ENCODE peak calls at places on chromosome 13, in eight cellular contexts. T is endothelial cell, Y is AG09309, G is pancreas, F is osteocyte, I is psoas muscle, R is progenitor cell of endocrine pancreas, Z is heart left ventricle. J is an unnamed sample.
A peak's percentile ranks its signal among the peaks of the same experiment; 100 is the strongest.

GRCh38 chr13:33639640-33640080 is 178.3 kb upstream of the RFC3 start:
- DNase-seq in I (no peak), T (no peak), Y (no peak), F (no peak), G (no peak), R (no peak), Z (no peak), J (no peak)

GRCh38 chr13:31101511-31102170 is 60.1 kb downstream of the HSPH1 start:
- DNase-seq in F (no peak), Z (peak; percentile 52), I (no peak), R (no peak), G (no peak), T (no peak), Y (no peak), J (no peak)

GRCh38 chr13:24228852-24229458 is 68.4 kb downstream of the SPATA13 start:
- DNase-seq in G (peak; percentile 55), I (no peak), F (no peak), Y (peak; percentile 44), R (no peak), Z (no peak), T (peak; percentile 45), J (no peak)

GRCh38 chr13:20274466-20274865 is 42.3 kb upstream of the GJB6 start:
- DNase-seq in Y (no peak), Z (no peak), T (no peak), R (no peak), I (no peak), G (no peak), F (no peak), J (no peak)

GRCh38 chr13:94431569-94431968 is 47.9 kb downstream of the DCT start:
- DNase-seq in Y (no peak), Z (no peak), R (no peak), I (no peak), F (no peak), T (no peak), G (no peak), J (no peak)

GRCh38 chr13:21338651-21339278 is 120.3 kb downstream of the ZDHHC20 start:
- DNase-seq in R (no peak), Y (no peak), F (no peak), I (no peak), Z (no peak), T (no peak), G (no peak), J (no peak)

GRCh38 chr13:61024046-61024445 is 391.6 kb downstream of the PCDH20 start:
- DNase-seq in F (no peak), T (no peak), Z (no peak), R (no peak), Y (no peak), G (no peak), I (no peak), J (no peak)

GRCh38 chr13:97139704-97140103 is 82.4 kb upstream of the MBNL2 start:
- DNase-seq in R (no peak), I (no peak), Y (no peak), G (no peak), F (no peak), Z (no peak), T (no peak), J (no peak)

GRCh38 chr13:112333756-112334543 is 42.2 kb upstream of the SPACA7 start:
- DNase-seq in I (no peak), T (no peak), F (no peak), G (no peak), R (no peak), Z (no peak), Y (no peak), J (no peak)

GRCh38 chr13:27182844-27183497 is 11.4 kb upstream of the USP12 start:
- DNase-seq in F (no peak), G (peak; percentile 53), R (no peak), I (peak; percentile 81), T (no peak), Y (peak; percentile 46), Z (peak; percentile 60), J (no peak)

GRCh38 chr13:37878496-37878895 is 8.9 kb upstream of the TRPC4 start:
- DNase-seq in T (no peak), F (no peak), I (no peak), R (no peak), G (no peak), Y (no peak), Z (no peak), J (no peak)

GRCh38 chr13:66111628-66112027 is 1118.5 kb downstream of the PCDH9 start:
- DNase-seq in T (no peak), Y (no peak), G (no peak), R (no peak), I (no peak), Z (no peak), F (no peak), J (no peak)

GRCh38 chr13:98775844-98776598 is 23.5 kb upstream of the SLC15A1 start:
- DNase-seq in I (no peak), R (no peak), Y (no peak), T (no peak), F (no peak), Z (no peak), G (no peak), J (no peak)

GRCh38 chr13:36030670-36031331 is 100.4 kb downstream of the DCLK1 start:
- DNase-seq in Z (no peak), I (no peak), G (no peak), F (no peak), Y (peak; percentile 25), R (no peak), T (no peak), J (no peak)

GRCh38 chr13:54965881-54966280 is 1937.3 kb downstream of the OLFM4 start:
- DNase-seq in R (no peak), T (no peak), F (no peak), Y (no peak), I (no peak), Z (no peak), G (no peak), J (no peak)

GRCh38 chr13:93289842-93290241 is 63.2 kb downstream of the GPC6 start:
- DNase-seq in Y (no peak), G (no peak), I (no peak), R (no peak), Z (no peak), F (no peak), T (no peak), J (no peak)

GRCh38 chr13:49395416-49396277 is 48.2 kb downstream of the CAB39L start:
- DNase-seq in I (peak; percentile 46), T (no peak), R (no peak), Z (no peak), Y (no peak), F (no peak), G (no peak), J (no peak)

GRCh38 chr13:28117689-28118377 is 17.5 kb upstream of the FLT3 start:
- DNase-seq in Z (peak; percentile 53), G (peak; percentile 37), I (no peak), T (no peak), Y (no peak), F (no peak), R (no peak), J (no peak)

GRCh38 chr13:25249001-25249543 is 38.2 kb downstream of the MTMR6 start:
- DNase-seq in Y (peak; percentile 53), Z (no peak), R (no peak), T (no peak), F (no peak), G (no peak), I (no peak), J (no peak)

GRCh38 chr13:28306325-28306724 is 168.0 kb downstream of the PAN3 start:
- DNase-seq in I (no peak), Z (no peak), T (no peak), Y (no peak), G (no peak), F (no peak), R (no peak), J (no peak)

GRCh38 chr13:111215081-111216047 is 100.3 kb downstream of the ARHGEF7 start:
- DNase-seq in I (peak; percentile 70), R (no peak), F (peak; percentile 51), Y (no peak), Z (no peak), G (no peak), T (no peak), J (no peak)

GRCh38 chr13:34151885-34152284 is 333.9 kb downstream of the RFC3 start:
- DNase-seq in Y (no peak), I (no peak), Z (no peak), G (no peak), T (no peak), R (no peak), F (no peak), J (no peak)

GRCh38 chr13:62357887-62358645 is 942.4 kb upstream of the PCDH20 start:
- DNase-seq in R (peak; percentile 24), I (no peak), G (peak; percentile 27), F (no peak), T (peak; percentile 65), Y (no peak), Z (no peak), J (no peak)

GRCh38 chr13:29522044-29522685 is 73.3 kb downstream of the SLC7A1 start:
- DNase-seq in I (no peak), F (no peak), Z (no peak), T (no peak), R (no peak), G (no peak), Y (peak; percentile 98), J (no peak)

GRCh38 chr13:27549406-27549981 is 70.8 kb downstream of the LNX2 start:
- DNase-seq in R (no peak), G (peak; percentile 56), Z (no peak), F (no peak), Y (no peak), T (no peak), I (no peak), J (no peak)

GRCh38 chr13:40390290-40391008 is 276.0 kb downstream of the FOXO1 start:
- DNase-seq in R (no peak), I (no peak), F (no peak), T (no peak), Y (no peak), G (no peak), Z (no peak), J (no peak)
- TF ChIP-seq CTCF in R (no peak), I (no peak), F (no peak), T (no peak), Y (no peak), G (no peak), Z (no peak), J (no peak)

DNA sequence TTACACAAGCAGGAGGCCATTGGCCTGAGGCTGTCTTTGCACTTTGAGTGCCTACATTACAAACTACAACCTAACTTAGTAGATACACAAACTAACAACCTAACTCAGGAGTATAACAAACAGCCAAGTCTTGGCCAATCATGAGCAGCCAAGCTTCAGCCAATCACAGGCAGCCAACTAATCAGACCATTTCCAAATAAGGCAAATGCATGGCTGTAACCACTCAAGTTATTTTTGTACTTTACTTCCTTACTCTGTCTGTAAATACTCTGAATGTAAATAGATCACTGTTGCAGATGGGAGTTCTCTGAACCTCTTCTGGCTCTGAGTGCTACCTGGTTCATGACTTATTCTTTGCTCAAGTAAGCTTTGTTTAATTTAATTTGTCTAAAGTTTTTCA is 748.1 kb upstream of the SGCG start:
- DNase-seq in Z (no peak), T (no peak), F (no peak), I (no peak), G (no peak), Y (no peak), R (no peak), J (no peak)
- TF ChIP-seq CTCF in Z (no peak), T (no peak), F (no peak), I (no peak), G (no peak), Y (no peak), R (no peak), J (no peak)

GRCh38 chr13:76016799-76017198 is 380.7 kb downstream of the LMO7 start:
- DNase-seq in G (peak; percentile 15), Y (no peak), F (no peak), Z (no peak), T (peak; percentile 51), R (no peak), I (no peak), J (no peak)
- TF ChIP-seq CTCF in G (no peak), Y (peak; percentile 52), F (peak; percentile 43), Z (peak; percentile 17), T (peak; percentile 70), R (peak; percentile 44), I (no peak), J (peak; percentile 68)

GRCh38 chr13:51599444-51600176 is 15.3 kb downstream of the WDFY2 start:
- DNase-seq in R (no peak), I (no peak), G (no peak), Z (no peak), Y (no peak), T (no peak), F (no peak), J (no peak)
- TF ChIP-seq CTCF in R (no peak), I (no peak), G (no peak), Z (no peak), Y (no peak), T (no peak), F (no peak), J (peak; percentile 7)